ENCODE peak calls at places on chromosomes 7 and 10, in six cellular contexts. One of them, this sample, is unnamed.

GRCh38 chr7:15130666-15131541 is 228.4 kb upstream of the DGKB start:
- DNase-seq in HEK293T: no peak
- DNase-seq in Peyer's patch: no peak
- DNase-seq in EL: peak; percentile 71
- DNase-seq in midbrain: no peak
- DNase-seq in T-cell: no peak
- DNase-seq in this sample: no peak

GRCh38 chr10:111233439-111233838 is 156.6 kb downstream of the ADRA2A start:
- DNase-seq in HEK293T: no peak
- DNase-seq in Peyer's patch: no peak
- DNase-seq in EL: peak; percentile 20
- DNase-seq in midbrain: no peak
- DNase-seq in T-cell: no peak
- DNase-seq in this sample: no peak

GRCh38 chr10:130744631-130745030 is 566.9 kb downstream of the TCERG1L start:
- DNase-seq in HEK293T: no peak
- DNase-seq in Peyer's patch: peak; percentile 22
- DNase-seq in EL: no peak
- DNase-seq in midbrain: no peak
- DNase-seq in T-cell: no peak
- DNase-seq in this sample: no peak

GRCh38 chr10:73553316-73553715 is 37.8 kb downstream of the USP54 start:
- DNase-seq in HEK293T: no peak
- DNase-seq in Peyer's patch: no peak
- DNase-seq in EL: no peak
- DNase-seq in midbrain: peak; percentile 89
- DNase-seq in T-cell: no peak
- DNase-seq in this sample: peak; percentile 98

GRCh38 chr10:106440767-106441166 is 723.7 kb downstream of the SORCS1 start:
- DNase-seq in HEK293T: no peak
- DNase-seq in Peyer's patch: no peak
- DNase-seq in EL: no peak
- DNase-seq in midbrain: no peak
- DNase-seq in T-cell: no peak
- DNase-seq in this sample: no peak

GRCh38 chr7:129569811-129570215 is 41.7 kb upstream of the NRF1 start:
- DNase-seq in HEK293T: no peak
- DNase-seq in Peyer's patch: peak; percentile 77
- DNase-seq in EL: peak; percentile 95
- DNase-seq in midbrain: no peak
- DNase-seq in T-cell: no peak
- DNase-seq in this sample: no peak

GRCh38 chr7:82602066-82602465 is 158.5 kb upstream of the CACNA2D1 start:
- DNase-seq in HEK293T: no peak
- DNase-seq in Peyer's patch: no peak
- DNase-seq in EL: no peak
- DNase-seq in midbrain: no peak
- DNase-seq in T-cell: no peak
- DNase-seq in this sample: no peak

GRCh38 chr7:130107949-130108674 is 37.8 kb downstream of the KLHDC10 start:
- DNase-seq in HEK293T: no peak
- DNase-seq in Peyer's patch: no peak
- DNase-seq in EL: no peak
- DNase-seq in midbrain: no peak
- DNase-seq in T-cell: no peak
- DNase-seq in this sample: no peak

GRCh38 chr10:103504181-103504783 is 10.8 kb downstream of the NEURL1 start:
- DNase-seq in HEK293T: no peak
- DNase-seq in Peyer's patch: peak; percentile 58
- DNase-seq in EL: peak; percentile 92
- DNase-seq in midbrain: no peak
- DNase-seq in T-cell: peak; percentile 29
- DNase-seq in this sample: no peak

GRCh38 chr10:69641261-69641980 is 11.4 kb downstream of the FAM241B start:
- DNase-seq in HEK293T: no peak
- DNase-seq in Peyer's patch: no peak
- DNase-seq in EL: peak; percentile 17
- DNase-seq in midbrain: no peak
- DNase-seq in T-cell: no peak
- DNase-seq in this sample: no peak

GRCh38 chr10:124683816-124684215 is 60.4 kb downstream of the FAM53B start:
- DNase-seq in HEK293T: no peak
- DNase-seq in Peyer's patch: no peak
- DNase-seq in EL: no peak
- DNase-seq in midbrain: no peak
- DNase-seq in T-cell: no peak
- DNase-seq in this sample: no peak

GRCh38 chr7:129055861-129056464 is 1.1 kb upstream of the TNPO3 start:
- DNase-seq in HEK293T: no peak
- DNase-seq in Peyer's patch: no peak
- DNase-seq in EL: no peak
- DNase-seq in midbrain: no peak
- DNase-seq in T-cell: no peak
- DNase-seq in this sample: no peak

This sample was measured in pons.